ENCODE peak calls at places on chromosomes 16 and 17, in nine cellular contexts. One of them, this sample, is unnamed.

GRCh38 chr17:16942141-16943031 is 29.5 kb downstream of the TNFRSF13B start:
- DNase-seq in DMS 273 treated with DMSO at 0.1 percent for 48 hours: no peak
- DNase-seq in GM13976: no peak
- DNase-seq in naive thymus-derived CD8-positive, alpha-beta T cell: no peak
- DNase-seq in T-helper 2 cell: no peak
- DNase-seq in retinal pigment epithelial cell: no peak
- DNase-seq in NCI-H345: no peak
- DNase-seq in Caco-2: no peak
- DNase-seq in cardiac muscle cell: no peak
- DNase-seq in this sample: no peak

GRCh38 chr16:69930117-69930776 is 20.9 kb upstream of the CLEC18A start:
- DNase-seq in DMS 273 treated with DMSO at 0.1 percent for 48 hours: peak; percentile 17
- DNase-seq in GM13976: peak; percentile 88
- DNase-seq in naive thymus-derived CD8-positive, alpha-beta T cell: peak; percentile 4
- DNase-seq in T-helper 2 cell: no peak
- DNase-seq in retinal pigment epithelial cell: no peak
- DNase-seq in NCI-H345: peak; percentile 26
- DNase-seq in Caco-2: peak; percentile 83
- DNase-seq in cardiac muscle cell: peak; percentile 77
- DNase-seq in this sample: peak; percentile 5

GRCh38 chr17:8320990-8321389 is 10.9 kb downstream of the ARHGEF15 start:
- DNase-seq in DMS 273 treated with DMSO at 0.1 percent for 48 hours: no peak
- DNase-seq in GM13976: peak; percentile 26
- DNase-seq in naive thymus-derived CD8-positive, alpha-beta T cell: no peak
- DNase-seq in T-helper 2 cell: no peak
- DNase-seq in retinal pigment epithelial cell: no peak
- DNase-seq in NCI-H345: no peak
- DNase-seq in Caco-2: no peak
- DNase-seq in cardiac muscle cell: no peak
- DNase-seq in this sample: no peak

GRCh38 chr17:49887086-49887743 is 39.3 kb upstream of the TAC4 start:
- DNase-seq in DMS 273 treated with DMSO at 0.1 percent for 48 hours: no peak
- DNase-seq in GM13976: no peak
- DNase-seq in naive thymus-derived CD8-positive, alpha-beta T cell: no peak
- DNase-seq in T-helper 2 cell: no peak
- DNase-seq in retinal pigment epithelial cell: no peak
- DNase-seq in NCI-H345: no peak
- DNase-seq in Caco-2: peak; percentile 100
- DNase-seq in cardiac muscle cell: peak; percentile 41
- DNase-seq in this sample: no peak

GRCh38 chr17:31448467-31449077 is 57.1 kb downstream of the RAB11FIP4 start:
- DNase-seq in DMS 273 treated with DMSO at 0.1 percent for 48 hours: no peak
- DNase-seq in GM13976: no peak
- DNase-seq in naive thymus-derived CD8-positive, alpha-beta T cell: no peak
- DNase-seq in T-helper 2 cell: no peak
- DNase-seq in retinal pigment epithelial cell: no peak
- DNase-seq in NCI-H345: no peak
- DNase-seq in Caco-2: no peak
- DNase-seq in cardiac muscle cell: peak; percentile 67
- DNase-seq in this sample: no peak

GRCh38 chr16:81198635-81199034 is 39.9 kb upstream of the BCO1 start:
- DNase-seq in DMS 273 treated with DMSO at 0.1 percent for 48 hours: no peak
- DNase-seq in GM13976: no peak
- DNase-seq in naive thymus-derived CD8-positive, alpha-beta T cell: no peak
- DNase-seq in T-helper 2 cell: no peak
- DNase-seq in retinal pigment epithelial cell: no peak
- DNase-seq in NCI-H345: no peak
- DNase-seq in Caco-2: peak; percentile 39
- DNase-seq in cardiac muscle cell: peak; percentile 34
- DNase-seq in this sample: no peak

GRCh38 chr17:64115043-64115698 is 14.8 kb downstream of the ERN1 start:
- DNase-seq in DMS 273 treated with DMSO at 0.1 percent for 48 hours: no peak
- DNase-seq in GM13976: no peak
- DNase-seq in naive thymus-derived CD8-positive, alpha-beta T cell: no peak
- DNase-seq in T-helper 2 cell: no peak
- DNase-seq in retinal pigment epithelial cell: no peak
- DNase-seq in NCI-H345: no peak
- DNase-seq in Caco-2: no peak
- DNase-seq in cardiac muscle cell: peak; percentile 66
- DNase-seq in this sample: no peak

GRCh38 chr16:16000685-16001084 is 51.3 kb downstream of the ABCC1 start:
- DNase-seq in DMS 273 treated with DMSO at 0.1 percent for 48 hours: no peak
- DNase-seq in GM13976: no peak
- DNase-seq in naive thymus-derived CD8-positive, alpha-beta T cell: no peak
- DNase-seq in T-helper 2 cell: no peak
- DNase-seq in retinal pigment epithelial cell: no peak
- DNase-seq in NCI-H345: no peak
- DNase-seq in Caco-2: no peak
- DNase-seq in cardiac muscle cell: no peak
- DNase-seq in this sample: no peak

GRCh38 chr16:23061669-23062068 is 87.6 kb downstream of the USP31 start:
- DNase-seq in DMS 273 treated with DMSO at 0.1 percent for 48 hours: no peak
- DNase-seq in GM13976: no peak
- DNase-seq in naive thymus-derived CD8-positive, alpha-beta T cell: no peak
- DNase-seq in T-helper 2 cell: no peak
- DNase-seq in retinal pigment epithelial cell: no peak
- DNase-seq in NCI-H345: no peak
- DNase-seq in Caco-2: no peak
- DNase-seq in cardiac muscle cell: no peak
- DNase-seq in this sample: no peak

GRCh38 chr17:59506907-59507726 is 58.3 kb upstream of the DHX40 start:
- DNase-seq in DMS 273 treated with DMSO at 0.1 percent for 48 hours: no peak
- DNase-seq in GM13976: no peak
- DNase-seq in naive thymus-derived CD8-positive, alpha-beta T cell: no peak
- DNase-seq in T-helper 2 cell: no peak
- DNase-seq in retinal pigment epithelial cell: peak; percentile 54
- DNase-seq in NCI-H345: no peak
- DNase-seq in Caco-2: no peak
- DNase-seq in cardiac muscle cell: peak; percentile 19
- DNase-seq in this sample: no peak

This sample was measured in CD4-positive, alpha-beta T cell.